ENCODE peak calls at places on chromosomes 5 and 9, in six cellular contexts. Z is stimulated activated CD8-positive, alpha-beta memory T cell treated with anti-CD3 and anti-CD28 coated beads, Interleukin-15, amount 100 ng/mL, for 24 hours; K is GM12892; R is epithelial cell of esophagus; S is Panc1; F is vagina. E is an unnamed sample.

GRCh38 chr5:128535225-128535624 is 2.8 kb downstream of the FBN2 start:
- DNase-seq in K (no peak), S (no peak), F (no peak), Z (no peak), R (no peak), E (no peak)

GRCh38 chr9:135536166-135536565 is 9.8 kb upstream of the OBP2A start:
- DNase-seq in K (no peak), F (no peak), S (no peak), R (no peak), Z (no peak), E (no peak)

GRCh38 chr9:133738039-133738805 is at the start of gene SARDH:
- DNase-seq in F (no peak), Z (no peak), S (no peak), R (no peak), K (peak; percentile 80), E (peak; percentile 87)

GRCh38 chr9:88534456-88535225 is at the start of gene NXNL2:
- DNase-seq in R (peak; percentile 86), K (no peak), Z (no peak), S (no peak), F (no peak), E (peak; percentile 40)

GRCh38 chr9:16044116-16044881 is 491.5 kb downstream of the CCDC171 start:
- DNase-seq in Z (no peak), K (no peak), F (peak; percentile 12), R (no peak), S (no peak), E (no peak)

GRCh38 chr5:16169550-16169949 is 10.0 kb downstream of the MARCHF11 start:
- DNase-seq in K (no peak), F (no peak), S (no peak), Z (no peak), R (no peak), E (no peak)

GRCh38 chr9:113654605-113655193 is 191.2 kb downstream of the RGS3 start:
- DNase-seq in R (no peak), K (no peak), F (no peak), S (no peak), Z (no peak), E (no peak)

GRCh38 chr9:112104901-112105300 is 70.2 kb downstream of the SUSD1 start:
- DNase-seq in F (no peak), S (no peak), K (no peak), R (no peak), Z (no peak), E (no peak)

GRCh38 chr9:73081979-73082657 is 69.5 kb upstream of the ANXA1 start:
- DNase-seq in S (no peak), F (no peak), K (peak; percentile 2), R (peak; percentile 57), Z (no peak), E (no peak)

GRCh38 chr9:131525643-131526565 is 5.2 kb downstream of the UCK1 start:
- DNase-seq in S (no peak), F (no peak), K (no peak), R (no peak), Z (no peak), E (no peak)

GRCh38 chr5:147957906-147958305 is 51.6 kb upstream of the C5orf46 start:
- DNase-seq in Z (no peak), R (no peak), S (no peak), F (no peak), K (no peak), E (no peak)

GRCh38 chr9:23229764-23230434 is 596.1 kb downstream of the ELAVL2 start:
- DNase-seq in Z (no peak), S (no peak), K (no peak), F (no peak), R (no peak), E (no peak)

GRCh38 chr9:123828449-123828848 is 101.5 kb downstream of the DENND1A start:
- DNase-seq in R (no peak), S (no peak), K (no peak), Z (no peak), F (no peak), E (no peak)

GRCh38 chr5:58056546-58056945 is 403.3 kb downstream of the PLK2 start:
- DNase-seq in Z (no peak), F (no peak), R (no peak), S (no peak), K (no peak), E (no peak)

GRCh38 chr9:95679874-95680273 is 163.1 kb upstream of the PTCH1 start:
- DNase-seq in R (no peak), Z (no peak), K (no peak), S (no peak), F (no peak), E (no peak)

GRCh38 chr9:8365029-8365428 is 565.5 kb upstream of the DMAC1 start:
- DNase-seq in R (peak; percentile 20), K (no peak), F (no peak), Z (no peak), S (no peak), E (no peak)

GRCh38 chr5:59042683-59043082 is 459.8 kb downstream of the RAB3C start:
- DNase-seq in Z (no peak), K (no peak), F (no peak), R (no peak), S (no peak), E (no peak)

GRCh38 chr9:136200424-136200823 is 4.5 kb downstream of the LHX3 start:
- DNase-seq in R (no peak), F (no peak), S (no peak), K (no peak), Z (no peak), E (no peak)

GRCh38 chr5:79931866-79932265 is 59.2 kb downstream of the MTX3 start:
- DNase-seq in R (no peak), K (no peak), Z (no peak), S (no peak), F (no peak), E (no peak)

GRCh38 chr9:22514866-22515265 is 68.2 kb downstream of the DMRTA1 start:
- DNase-seq in Z (no peak), K (no peak), S (no peak), F (no peak), R (peak; percentile 69), E (no peak)

E was measured in WERI-Rb-1.